ENCODE peak calls at places on chromosomes 13 and 19, in four cellular contexts. S is HCT116, V is K562, Q is HepG2. F is an unnamed sample.

GRCh38 chr13:99356216-99357089 is 49.3 kb upstream of the GPR183 start:
- DNase-seq in S (no peak), V (no peak), Q (no peak), F (no peak)

GRCh38 chr19:52942371-52943133 is 19.3 kb upstream of the ZNF888 start:
- DNase-seq in S (peak), V (peak), Q (peak), F (no peak)

GRCh38 chr13:49302817-49303216 is 55.1 kb downstream of the CDADC1 start:
- DNase-seq in S (no peak), V (no peak), Q (no peak), F (no peak)

GRCh38 chr13:94305033-94305432 is 174.4 kb downstream of the DCT start:
- DNase-seq in S (no peak), V (no peak), Q (peak), F (no peak)

GRCh38 chr13:101941095-101941777 is 460.6 kb downstream of the FGF14 start:
- DNase-seq in S (no peak), V (no peak), Q (no peak), F (no peak)

GRCh38 chr13:73603646-73604045 is 530.6 kb downstream of the KLF12 start:
- DNase-seq in S (no peak), V (no peak), Q (no peak), F (no peak)

GRCh38 chr19:53927745-53928144 is 18.7 kb downstream of the CACNG7 start:
- DNase-seq in S (no peak), V (peak), Q (peak), F (no peak)

GRCh38 chr13:50226515-50227147 is 211.4 kb downstream of the KCNRG start:
- DNase-seq in S (no peak), V (no peak), Q (no peak), F (no peak)

GRCh38 chr19:47111081-47111589 is 2.4 kb downstream of the ZC3H4 start:
- DNase-seq in S (no peak), V (peak), Q (no peak), F (no peak)

GRCh38 chr13:37457594-37457993 is 141.0 kb downstream of the POSTN start:
- DNase-seq in S (no peak), V (no peak), Q (no peak), F (no peak)

GRCh38 chr19:7393934-7394508 is 45.3 kb downstream of the ARHGEF18 start:
- DNase-seq in S (no peak), V (no peak), Q (no peak), F (no peak)

GRCh38 chr13:62119739-62120700 is 704.4 kb upstream of the PCDH20 start:
- DNase-seq in S (peak), V (no peak), Q (no peak), F (no peak)

GRCh38 chr13:102322211-102322610 is 79.6 kb downstream of the FGF14 start:
- DNase-seq in S (no peak), V (no peak), Q (no peak), F (no peak)

GRCh38 chr13:80444240-80445015 is 103.5 kb upstream of the SPRY2 start:
- DNase-seq in S (no peak), V (no peak), Q (no peak), F (no peak)

GRCh38 chr13:51221674-51222509 is at the start of gene FAM124A:
- DNase-seq in S (peak), V (peak), Q (no peak), F (no peak)

GRCh38 chr19:20182232-20182785 is 15.3 kb downstream of the ZNF486 start:
- DNase-seq in S (no peak), V (no peak), Q (no peak), F (no peak)

GRCh38 chr19:34128558-34129250 is 43.6 kb upstream of the LSM14A start:
- DNase-seq in S (no peak), V (no peak), Q (no peak), F (no peak)

GRCh38 chr19:29278716-29279115 is 65.8 kb upstream of the UQCRFS1 start:
- DNase-seq in S (no peak), V (no peak), Q (no peak), F (no peak)

GRCh38 chr19:33686687-33687541 is 65.2 kb downstream of the CHST8 start:
- DNase-seq in S (no peak), V (no peak), Q (no peak), F (no peak)

GRCh38 chr19:49107625-49108459 is 6.3 kb upstream of the LIN7B start:
- DNase-seq in S (no peak), V (no peak), Q (no peak), F (no peak)

GRCh38 chr13:73966331-73966730 is 167.9 kb downstream of the KLF12 start:
- DNase-seq in S (no peak), V (no peak), Q (no peak), F (no peak)

GRCh38 chr13:77918391-77919261 is at the start of gene EDNRB:
- DNase-seq in S (no peak), V (no peak), Q (no peak), F (no peak)

GRCh38 chr19:11479470-11480080 is 1.3 kb downstream of the ELAVL3 start:
- DNase-seq in S (no peak), V (peak), Q (peak), F (no peak)

GRCh38 chr19:49210108-49210900 is 52.7 kb downstream of the TRPM4 start:
- DNase-seq in S (no peak), V (peak), Q (no peak), F (no peak)

GRCh38 chr13:37473035-37473434 is 125.5 kb downstream of the POSTN start:
- DNase-seq in S (no peak), V (peak), Q (no peak), F (no peak)

GRCh38 chr13:93794197-93794885 is 567.7 kb downstream of the GPC6 start:
- DNase-seq in S (no peak), V (no peak), Q (no peak), F (no peak)

GRCh38 chr13:68176486-68176885 is 946.4 kb upstream of the PCDH9 start:
- DNase-seq in S (peak), V (no peak), Q (no peak), F (no peak)

GRCh38 chr13:38045278-38046048 is 175.9 kb upstream of the TRPC4 start:
- DNase-seq in S (no peak), V (peak), Q (peak), F (no peak)

GRCh38 chr13:53442979-53443378 is 414.4 kb downstream of the OLFM4 start:
- DNase-seq in S (no peak), V (no peak), Q (no peak), F (no peak)

GRCh38 chr19:11174336-11174735 is 18.8 kb upstream of the SPC24 start:
- DNase-seq in S (no peak), V (no peak), Q (no peak), F (no peak)

GRCh38 chr19:46197314-46198070 is 32.0 kb upstream of the IGFL1 start:
- DNase-seq in S (no peak), V (no peak), Q (no peak), F (no peak)

GRCh38 chr13:59318320-59318930 is 845.3 kb downstream of the DIAPH3 start:
- DNase-seq in S (peak), V (peak), Q (peak), F (peak)

GRCh38 chr19:1121395-1121794 is 17.6 kb downstream of the GPX4 start:
- DNase-seq in S (no peak), V (no peak), Q (no peak), F (no peak)

DNA sequence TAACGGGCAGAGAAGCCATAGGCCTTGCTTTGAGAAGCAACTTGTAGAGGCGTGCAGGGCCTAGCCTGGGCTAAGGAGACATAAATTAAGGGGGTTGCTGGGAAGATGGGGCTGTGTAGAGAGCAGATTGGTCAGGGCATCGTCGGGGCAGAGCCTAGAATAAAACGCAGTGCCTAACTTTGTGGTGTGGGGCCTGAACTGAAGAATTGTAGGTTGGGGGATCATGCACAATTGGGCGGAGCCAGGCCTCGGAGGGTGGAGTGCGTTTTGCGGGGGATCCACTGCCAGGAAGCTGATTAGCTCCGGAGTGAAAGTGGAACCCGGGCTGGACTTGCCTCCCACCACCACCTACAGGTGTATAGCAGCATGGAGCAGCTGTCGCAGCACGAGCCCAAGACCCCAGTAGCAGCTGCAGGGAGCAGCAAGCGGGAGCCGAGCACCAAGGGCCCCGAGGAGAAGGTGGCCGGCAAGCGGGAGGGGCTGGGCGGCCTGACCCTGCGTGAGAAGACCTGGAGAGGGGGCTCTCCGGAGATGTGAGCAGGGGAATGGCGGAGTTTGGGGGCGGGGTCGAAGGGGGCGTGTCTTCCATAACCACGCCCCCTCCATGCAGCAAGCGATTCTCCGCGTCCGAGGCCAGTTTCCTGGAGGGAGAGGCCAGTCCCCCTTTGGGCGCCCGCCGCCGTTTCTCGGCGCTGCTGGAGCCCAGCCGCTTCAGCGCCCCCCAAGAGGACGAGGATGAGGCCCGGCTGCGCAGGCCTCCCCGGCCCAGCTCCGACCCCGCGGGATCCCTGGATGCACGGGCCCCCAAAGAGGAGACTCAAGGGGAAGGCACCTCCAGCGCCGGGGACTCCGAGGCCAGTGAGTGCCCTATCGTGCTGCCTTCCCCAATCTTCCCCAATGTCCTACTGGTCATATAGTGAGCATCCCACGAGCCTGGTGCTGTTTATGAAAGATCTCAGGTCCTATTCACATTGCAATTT is 13.8 kb downstream of the DNASE2 start:
- DNase-seq in S (no peak), V (peak), Q (no peak), F (no peak)
- TF ChIP-seq CTCF in S (no peak), V (peak), Q (no peak), F (no peak)

DNA sequence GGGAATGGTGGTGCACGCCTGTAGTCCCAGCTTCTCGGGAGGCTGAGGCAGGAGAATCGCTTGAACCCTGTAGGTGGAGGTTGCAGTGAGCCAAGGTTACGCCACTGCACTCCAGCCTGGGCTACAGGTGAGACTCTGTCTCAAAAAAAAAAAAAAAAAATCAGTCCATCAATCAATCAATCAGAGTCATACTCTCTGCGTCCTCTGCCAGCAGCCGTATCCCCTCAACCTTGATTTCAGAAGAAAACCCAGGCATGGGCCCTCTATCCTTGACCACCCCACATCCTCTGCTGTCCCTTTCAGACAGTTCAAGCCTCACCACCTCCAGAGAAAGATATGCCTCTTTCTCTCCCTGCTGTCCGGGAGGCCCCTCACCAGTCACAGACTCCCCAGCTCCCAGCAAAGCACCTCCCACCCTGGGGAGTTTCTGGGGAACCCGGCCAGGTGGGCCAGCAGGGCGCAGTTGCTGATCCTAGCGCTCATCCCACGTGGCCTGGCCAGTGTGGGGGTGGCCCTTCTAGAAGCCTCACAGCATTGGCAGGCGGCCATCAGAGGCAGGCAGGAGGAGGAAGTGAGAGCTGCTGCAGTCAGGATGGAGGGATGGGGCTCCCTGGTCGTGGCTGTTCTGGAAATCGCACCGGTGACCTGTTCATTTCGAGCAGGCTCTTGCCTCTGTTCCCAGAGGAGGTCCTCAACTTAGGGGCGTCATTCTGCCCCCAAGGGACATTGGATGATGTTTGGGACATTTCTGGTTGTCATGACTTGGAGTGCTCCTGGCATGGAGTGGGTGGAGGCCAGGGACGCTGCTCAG is 10.2 kb upstream of the JSRP1 start:
- DNase-seq in S (no peak), V (peak), Q (peak), F (no peak)
- TF ChIP-seq TCF7L2 in S (no peak), V (no peak), Q (no peak), F (no peak)

GRCh38 chr13:108980237-108980636 is 350.8 kb downstream of the MYO16 start:
- DNase-seq in S (no peak), V (no peak), Q (no peak), F (no peak)

DNA sequence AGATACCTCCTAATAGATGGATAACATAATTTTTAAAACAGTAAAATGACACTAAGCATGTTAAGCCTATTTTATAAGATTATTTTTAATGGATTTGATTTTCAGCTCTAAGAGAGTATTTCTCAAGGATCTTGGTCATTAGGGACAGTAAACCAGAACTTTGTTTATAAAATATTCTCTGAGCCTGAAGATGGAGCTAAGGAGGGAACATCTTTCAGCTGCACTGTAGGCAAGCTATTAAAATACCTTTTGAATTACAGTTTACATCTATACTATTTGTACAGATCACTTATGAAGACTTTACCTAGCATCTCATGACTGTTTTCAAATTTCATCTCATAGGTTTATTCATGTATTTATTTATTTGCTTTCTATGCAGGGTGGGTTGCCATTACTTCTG is 345.3 kb downstream of the MYO16 start:
- DNase-seq in S (no peak), V (no peak), Q (no peak), F (no peak)
- TF ChIP-seq CTCF in S (no peak), V (no peak), Q (no peak), F (no peak)

GRCh38 chr19:32336259-32337111 is 8.9 kb upstream of the ZNF507 start:
- DNase-seq in S (no peak), V (no peak), Q (peak), F (no peak)

GRCh38 chr19:32343550-32344262 is 1.7 kb upstream of the ZNF507 start:
- DNase-seq in S (no peak), V (no peak), Q (peak), F (no peak)

GRCh38 chr19:32342695-32343094 is 2.7 kb upstream of the ZNF507 start:
- DNase-seq in S (no peak), V (no peak), Q (no peak), F (no peak)

GRCh38 chr19:32337176-32337808 is 8.1 kb upstream of the ZNF507 start:
- DNase-seq in S (no peak), V (no peak), Q (peak), F (no peak)

GRCh38 chr19:32339988-32340874 is 5.2 kb upstream of the ZNF507 start:
- DNase-seq in S (no peak), V (peak), Q (peak), F (peak)
- TF ChIP-seq TCF7L2 in S (no peak), V (no peak), Q (no peak), F (no peak)

GRCh38 chr19:19142347-19142746 is 4.1 kb upstream of the TMEM161A start:
- DNase-seq in S (no peak), V (no peak), Q (no peak), F (no peak)

GRCh38 chr19:19137556-19138109 is 645 bp downstream of the TMEM161A start:
- DNase-seq in S (no peak), V (peak), Q (no peak), F (no peak)

GRCh38 chr19:19138110-19138981 is at the start of gene TMEM161A:
- DNase-seq in S (peak), V (peak), Q (peak), F (peak)

GRCh38 chr19:19140476-19140875 is 2.2 kb upstream of the TMEM161A start:
- DNase-seq in S (no peak), V (no peak), Q (no peak), F (no peak)

DNA sequence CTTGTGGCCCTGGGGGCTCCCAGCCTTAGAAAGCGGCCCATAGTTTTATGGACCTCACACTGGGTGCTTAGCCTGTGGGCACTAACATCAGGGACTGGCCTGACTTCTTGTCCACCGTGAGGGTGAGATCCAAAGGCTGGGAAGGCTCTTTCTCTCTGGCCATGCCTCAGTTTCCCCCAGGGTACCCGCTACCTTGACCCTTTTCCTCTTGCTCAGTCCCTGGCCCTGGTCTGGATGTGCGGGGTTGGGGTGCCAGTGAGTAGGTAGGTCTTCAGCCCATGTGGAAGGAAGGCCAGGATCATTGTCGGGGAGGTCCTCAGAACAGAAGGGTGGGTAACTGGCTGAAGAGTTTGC is 1.6 kb upstream of the TMEM161A start:
- DNase-seq in S (no peak), V (no peak), Q (no peak), F (no peak)
- TF ChIP-seq CTCF in S (no peak), V (no peak), Q (no peak), F (peak)

GRCh38 chr19:4059931-4060620 is 6.6 kb downstream of the ZBTB7A start:
- DNase-seq in S (no peak), V (peak), Q (no peak), F (no peak)
- TF ChIP-seq TCF7L2 in S (no peak), V (no peak), Q (no peak), F (no peak)

DNA sequence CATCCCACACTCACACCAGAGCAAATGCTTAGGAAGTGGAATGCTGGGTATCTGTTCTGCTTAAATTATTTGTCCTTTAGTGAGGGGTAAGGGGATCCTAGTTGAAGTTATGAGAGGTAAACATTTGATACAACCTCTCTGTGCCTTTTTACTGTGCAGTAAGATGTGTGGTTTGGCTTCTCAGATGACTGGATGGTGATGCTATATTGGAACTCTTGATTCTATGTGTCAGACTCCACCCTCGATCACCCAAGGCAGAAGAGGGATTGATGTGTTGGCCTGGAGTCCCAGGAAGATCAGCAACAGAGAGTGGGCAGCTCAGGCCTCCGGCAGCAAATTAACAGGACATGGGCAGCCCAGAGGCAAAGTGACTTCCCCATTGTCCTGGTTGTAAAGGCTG is 66.7 kb downstream of the SIPA1L3 start:
- DNase-seq in S (no peak), V (no peak), Q (no peak), F (no peak)
- TF ChIP-seq CTCF in S (no peak), V (no peak), Q (no peak), F (no peak)

GRCh38 chr19:3065675-3066357 is 3.5 kb upstream of the TLE5 start:
- DNase-seq in S (no peak), V (no peak), Q (peak), F (no peak)
- TF ChIP-seq TCF7L2 in S (no peak), V (no peak), Q (no peak), F (no peak)

GRCh38 chr13:24148414-24149305 is 11.9 kb upstream of the SPATA13 start:
- DNase-seq in S (peak), V (no peak), Q (peak), F (peak)
- TF ChIP-seq CTCF in S (peak), V (no peak), Q (peak), F (peak)

F was measured in Panc1.